ENCODE peak calls at places on chromosomes 11 and 22, in four cellular contexts. One of them, this sample, is unnamed.

GRCh38 chr11:70528046-70528793 is 129.9 kb downstream of the CTTN start:
- DNase-seq in HepG2: no peak
- DNase-seq in A549: no peak
- DNase-seq in GM12878: no peak
- DNase-seq in this sample: no peak

GRCh38 chr11:114081641-114082414 is 22.3 kb downstream of the ZBTB16 start:
- DNase-seq in HepG2: no peak
- DNase-seq in A549: no peak
- DNase-seq in GM12878: no peak
- DNase-seq in this sample: no peak

GRCh38 chr11:66277475-66278391 is at the start of gene CNIH2:
- DNase-seq in HepG2: no peak
- DNase-seq in A549: peak
- DNase-seq in GM12878: no peak
- DNase-seq in this sample: peak

GRCh38 chr11:64742940-64743590 is 877 bp downstream of the RASGRP2 start:
- DNase-seq in HepG2: no peak
- DNase-seq in A549: peak
- DNase-seq in GM12878: no peak
- DNase-seq in this sample: peak

GRCh38 chr11:38460429-38460828 is 1862.4 kb upstream of the RAG2 start:
- DNase-seq in GM12878: no peak
- DNase-seq in A549: no peak
- DNase-seq in HepG2: no peak
- DNase-seq in this sample: no peak

GRCh38 chr11:108961095-108961494 is 296.2 kb downstream of the DDX10 start:
- DNase-seq in A549: no peak
- DNase-seq in HepG2: no peak
- DNase-seq in GM12878: no peak
- DNase-seq in this sample: no peak

GRCh38 chr11:17810736-17811135 is 76.2 kb downstream of the KCNC1 start:
- DNase-seq in GM12878: no peak
- DNase-seq in HepG2: no peak
- DNase-seq in A549: no peak
- DNase-seq in this sample: no peak

GRCh38 chr11:7605544-7605943 is 67.8 kb downstream of the CYB5R2 start:
- DNase-seq in HepG2: peak
- DNase-seq in GM12878: no peak
- DNase-seq in A549: peak
- DNase-seq in this sample: no peak

GRCh38 chr11:9562716-9563115 is 10.8 kb upstream of the WEE1 start:
- DNase-seq in HepG2: no peak
- DNase-seq in A549: no peak
- DNase-seq in GM12878: no peak
- DNase-seq in this sample: no peak

GRCh38 chr11:21561589-21561988 is 631.3 kb upstream of the ANO5 start:
- DNase-seq in GM12878: no peak
- DNase-seq in HepG2: no peak
- DNase-seq in A549: peak
- DNase-seq in this sample: no peak

GRCh38 chr22:22213231-22213630 is 31.4 kb upstream of the VPREB1 start:
- DNase-seq in HepG2: no peak
- DNase-seq in A549: no peak
- DNase-seq in GM12878: no peak
- DNase-seq in this sample: no peak

GRCh38 chr11:72683782-72684200 is 9.6 kb upstream of the PDE2A start:
- DNase-seq in GM12878: no peak
- DNase-seq in A549: peak
- DNase-seq in HepG2: peak
- DNase-seq in this sample: peak

GRCh38 chr22:39219071-39220050 is 25.4 kb downstream of the PDGFB start:
- DNase-seq in GM12878: no peak
- DNase-seq in A549: no peak
- DNase-seq in HepG2: no peak
- DNase-seq in this sample: no peak

GRCh38 chr11:64099436-64099835 is 63.7 kb downstream of the FLRT1 start:
- DNase-seq in A549: no peak
- DNase-seq in HepG2: no peak
- DNase-seq in GM12878: no peak
- DNase-seq in this sample: no peak

DNA sequence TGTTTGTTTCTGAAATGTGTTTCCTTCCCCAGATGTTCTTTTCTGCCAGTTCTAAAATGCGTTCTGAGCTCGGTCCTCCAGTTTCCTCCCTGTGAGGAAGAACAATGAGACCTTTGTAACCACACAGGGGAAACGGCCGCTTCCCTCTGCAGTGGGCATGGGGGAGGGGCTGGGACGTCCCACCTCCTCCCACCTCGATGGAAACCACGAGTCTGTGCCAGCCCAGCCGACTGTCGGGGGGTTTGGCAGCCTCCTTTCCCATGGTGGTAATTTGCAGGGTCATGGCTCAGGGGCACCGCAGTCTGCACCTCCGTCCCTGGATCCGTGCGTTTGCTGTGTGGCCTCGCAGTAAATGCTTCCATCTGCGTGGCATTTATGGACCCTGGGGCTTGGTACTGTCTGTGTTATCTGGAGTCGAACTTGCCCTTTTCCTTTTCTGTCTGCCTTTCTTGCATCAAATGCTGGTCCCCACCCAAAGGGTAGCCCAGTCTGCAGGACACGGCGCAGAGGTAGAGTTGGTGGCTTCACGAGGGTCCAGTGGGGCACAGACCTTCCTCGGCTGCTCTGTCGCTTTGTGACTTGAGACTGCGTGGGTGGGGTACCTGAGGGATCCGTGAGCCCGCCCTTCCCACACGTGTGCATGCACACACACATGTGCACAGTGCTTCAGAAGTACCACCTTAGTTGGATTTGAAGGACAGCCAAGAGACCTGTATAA is 16.1 kb downstream of the LRP5 start:
- DNase-seq in GM12878: no peak
- DNase-seq in A549: no peak
- DNase-seq in HepG2: peak
- DNase-seq in this sample: no peak
- TF ChIP-seq POLR2AphosphoS2 in GM12878: no peak
- TF ChIP-seq POLR2AphosphoS2 in A549: no peak
- TF ChIP-seq POLR2AphosphoS2 in HepG2: no peak
- TF ChIP-seq POLR2AphosphoS2 in this sample: no peak

GRCh38 chr22:46376096-46376495 is 40.6 kb downstream of the TRMU start:
- DNase-seq in GM12878: no peak
- DNase-seq in A549: no peak
- DNase-seq in HepG2: no peak
- DNase-seq in this sample: no peak

GRCh38 chr22:46379301-46379930 is 43.9 kb downstream of the TRMU start:
- DNase-seq in A549: no peak
- DNase-seq in GM12878: no peak
- DNase-seq in HepG2: peak
- DNase-seq in this sample: no peak

GRCh38 chr22:46376908-46377565 is 41.5 kb downstream of the TRMU start:
- DNase-seq in A549: no peak
- DNase-seq in HepG2: peak
- DNase-seq in GM12878: no peak
- DNase-seq in this sample: no peak

GRCh38 chr22:46378499-46379300 is 43.2 kb downstream of the TRMU start:
- DNase-seq in A549: no peak
- DNase-seq in HepG2: peak
- DNase-seq in GM12878: no peak
- DNase-seq in this sample: no peak

DNA sequence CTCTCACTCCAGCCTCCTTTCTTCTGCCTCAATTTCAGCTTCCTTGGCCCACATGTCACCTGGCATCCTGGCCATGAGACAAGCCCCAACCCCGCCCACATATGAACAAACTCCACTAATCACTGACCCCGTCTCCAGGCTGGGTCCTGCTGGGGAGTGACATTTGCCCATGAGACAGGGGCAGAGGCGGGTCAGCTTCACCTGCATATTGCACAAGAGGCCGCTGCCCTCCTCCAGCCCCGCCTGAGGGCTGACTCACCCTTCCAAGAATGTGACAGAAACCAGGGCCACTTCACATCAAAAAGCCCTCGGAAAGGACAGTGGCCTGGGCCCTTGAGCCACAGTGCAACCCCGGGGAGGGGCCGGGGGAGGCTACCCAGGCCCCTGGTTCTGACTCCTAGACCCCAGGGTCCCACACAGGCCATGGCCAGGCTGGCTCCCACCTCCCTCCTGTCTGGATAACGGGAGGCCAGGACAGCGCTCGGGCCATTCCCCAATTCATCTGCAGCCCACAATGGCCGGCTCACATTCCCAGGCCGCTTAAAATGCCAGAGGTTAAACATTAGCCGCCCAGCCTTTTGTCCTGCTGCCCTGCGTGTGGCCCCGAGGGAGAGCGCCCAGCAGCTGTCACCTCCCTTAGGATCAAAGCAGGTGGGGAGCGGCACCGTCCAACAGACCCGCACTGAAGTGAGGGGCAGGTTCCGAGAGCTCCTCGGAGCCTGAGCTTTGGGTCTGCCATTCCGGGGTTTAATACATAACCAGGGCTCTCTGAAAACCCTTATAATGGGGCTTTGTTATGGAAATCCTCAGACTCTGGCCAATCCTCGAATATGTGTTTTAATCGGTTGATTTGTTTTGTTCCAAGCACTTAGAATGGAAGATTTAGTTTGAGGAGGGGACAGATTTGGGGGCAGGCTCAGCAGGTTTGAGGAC is 42.3 kb downstream of the TRMU start:
- DNase-seq in HepG2: peak
- DNase-seq in GM12878: no peak
- DNase-seq in A549: peak
- DNase-seq in this sample: peak
- TF ChIP-seq POLR2AphosphoS2 in HepG2: no peak
- TF ChIP-seq POLR2AphosphoS2 in GM12878: no peak
- TF ChIP-seq POLR2AphosphoS2 in A549: no peak
- TF ChIP-seq POLR2AphosphoS2 in this sample: no peak

GRCh38 chr22:46108564-46109473 is 41.5 kb upstream of the PPARA start:
- DNase-seq in HepG2: peak
- DNase-seq in A549: no peak
- DNase-seq in GM12878: no peak
- DNase-seq in this sample: peak

GRCh38 chr22:46112405-46112804 is 37.9 kb upstream of the PPARA start:
- DNase-seq in GM12878: no peak
- DNase-seq in A549: no peak
- DNase-seq in HepG2: no peak
- DNase-seq in this sample: no peak

GRCh38 chr22:46109474-46110003 is 40.8 kb upstream of the PPARA start:
- DNase-seq in GM12878: no peak
- DNase-seq in HepG2: no peak
- DNase-seq in A549: no peak
- DNase-seq in this sample: no peak

GRCh38 chr22:46111645-46112306 is 38.5 kb upstream of the PPARA start:
- DNase-seq in A549: no peak
- DNase-seq in GM12878: no peak
- DNase-seq in HepG2: no peak
- DNase-seq in this sample: no peak

DNA sequence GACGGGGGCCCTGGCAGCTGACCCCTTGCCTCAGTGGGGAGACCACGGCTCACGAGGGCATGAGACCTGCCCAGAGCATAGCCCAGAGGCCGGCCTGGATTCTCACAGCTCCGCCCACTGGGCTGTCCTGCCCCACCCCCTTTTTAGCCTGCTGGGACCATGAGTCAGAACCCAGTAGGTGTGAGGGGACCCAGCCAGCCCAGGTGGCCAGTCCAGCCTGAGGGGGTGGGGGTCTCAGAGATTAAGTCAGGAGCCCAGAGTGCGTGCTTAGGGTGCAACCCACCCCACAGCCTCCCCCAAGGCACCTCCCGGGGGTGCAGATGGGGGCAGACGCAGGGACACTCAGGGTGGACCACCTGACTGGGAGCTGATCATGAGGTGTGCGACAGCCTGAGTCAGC is 40.1 kb upstream of the PPARA start:
- DNase-seq in GM12878: no peak
- DNase-seq in A549: no peak
- DNase-seq in HepG2: no peak
- DNase-seq in this sample: peak
- TF ChIP-seq POLR2AphosphoS2 in GM12878: no peak
- TF ChIP-seq POLR2AphosphoS2 in A549: no peak
- TF ChIP-seq POLR2AphosphoS2 in HepG2: no peak
- TF ChIP-seq POLR2AphosphoS2 in this sample: no peak

DNA sequence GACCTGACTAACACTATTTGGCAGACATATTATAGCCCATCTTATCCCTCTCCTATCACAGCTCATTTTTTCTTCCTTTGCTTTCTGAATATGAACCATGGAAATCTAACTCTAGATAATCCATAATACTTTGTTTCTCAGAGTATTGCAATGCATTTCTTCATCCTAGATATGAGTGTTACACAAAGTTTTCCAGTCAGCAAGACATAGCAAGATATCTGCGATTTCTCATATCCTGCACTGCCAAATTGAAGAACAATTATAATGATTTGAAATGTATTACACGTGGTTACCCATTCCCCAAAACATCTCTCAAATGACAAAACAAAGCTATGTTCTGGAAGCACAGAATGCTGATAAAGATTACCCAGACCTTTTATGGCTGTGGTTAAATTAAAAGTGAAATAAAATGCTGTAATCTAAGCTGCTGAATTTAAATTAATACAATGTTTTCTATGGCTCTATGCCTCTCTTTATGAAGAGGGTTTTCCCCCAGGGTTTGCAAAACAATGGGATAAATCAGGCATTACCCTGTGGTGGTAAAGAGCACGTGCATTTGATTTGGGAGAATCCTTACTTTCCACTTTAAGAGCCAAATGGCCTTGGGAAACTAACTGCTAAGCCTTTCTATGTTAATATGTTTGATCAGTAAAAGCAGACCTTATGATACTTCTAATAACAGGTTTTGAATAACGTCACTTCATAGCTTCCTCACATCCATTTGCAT is 1291.0 kb upstream of the CNTN5 start:
- DNase-seq in HepG2: no peak
- DNase-seq in GM12878: no peak
- DNase-seq in A549: no peak
- DNase-seq in this sample: no peak
- TF ChIP-seq POLR2AphosphoS2 in HepG2: no peak
- TF ChIP-seq POLR2AphosphoS2 in GM12878: no peak
- TF ChIP-seq POLR2AphosphoS2 in A549: no peak
- TF ChIP-seq POLR2AphosphoS2 in this sample: no peak

DNA sequence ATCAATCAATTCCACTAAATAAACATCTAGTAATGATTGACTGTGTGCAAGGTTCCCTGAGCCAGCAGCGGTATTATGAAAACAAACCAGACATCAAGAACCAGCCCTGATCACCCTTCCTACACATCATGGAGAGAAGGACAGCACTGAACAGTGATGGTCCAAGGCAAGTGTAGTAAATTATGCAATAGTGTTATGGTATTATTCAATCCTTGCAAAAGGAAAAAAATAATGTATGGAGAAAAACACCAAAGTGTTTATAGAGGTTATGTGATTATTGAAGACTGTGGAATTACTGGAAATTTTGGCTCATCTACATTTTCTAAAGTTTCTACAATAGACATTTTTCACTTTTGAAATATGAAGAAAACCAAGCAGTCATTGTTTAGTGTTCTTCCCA is 105.3 kb downstream of the RCN1 start:
- DNase-seq in A549: no peak
- DNase-seq in GM12878: no peak
- DNase-seq in HepG2: no peak
- DNase-seq in this sample: no peak
- TF ChIP-seq POLR2AphosphoS2 in A549: no peak
- TF ChIP-seq POLR2AphosphoS2 in GM12878: no peak
- TF ChIP-seq POLR2AphosphoS2 in HepG2: no peak
- TF ChIP-seq POLR2AphosphoS2 in this sample: no peak

GRCh38 chr11:80104196-80104595 is 663.4 kb upstream of the TENM4 start:
- DNase-seq in HepG2: no peak
- DNase-seq in A549: no peak
- DNase-seq in GM12878: no peak
- DNase-seq in this sample: no peak
- TF ChIP-seq POLR2AphosphoS2 in HepG2: no peak
- TF ChIP-seq POLR2AphosphoS2 in A549: no peak
- TF ChIP-seq POLR2AphosphoS2 in GM12878: no peak
- TF ChIP-seq POLR2AphosphoS2 in this sample: no peak

GRCh38 chr11:74479340-74480123 is 12.2 kb upstream of the KCNE3 start:
- DNase-seq in A549: no peak
- DNase-seq in HepG2: no peak
- DNase-seq in GM12878: no peak
- DNase-seq in this sample: no peak
- TF ChIP-seq POLR2AphosphoS2 in A549: no peak
- TF ChIP-seq POLR2AphosphoS2 in HepG2: no peak
- TF ChIP-seq POLR2AphosphoS2 in GM12878: no peak
- TF ChIP-seq POLR2AphosphoS2 in this sample: no peak

This sample was measured in K562.